ENCODE peak calls at places on chromosome 1, in nine cellular contexts. X, N, G, T, D, R, J, Q and V are unnamed samples.

GRCh38 chr1:214224605-214225354 is 56.2 kb upstream of the SMYD2 start:
- DNase-seq in R (no peak), T (no peak), N (no peak), G (peak; percentile 18), Q (peak; percentile 17), D (peak; percentile 9), J (no peak), X (no peak), V (no peak)

GRCh38 chr1:75503221-75503974 is 107.5 kb downstream of the SLC44A5 start:
- DNase-seq in Q (no peak), R (no peak), X (no peak), D (no peak), N (no peak), G (no peak), T (peak; percentile 6), J (no peak), V (no peak)

GRCh38 chr1:55813619-55814018 is 598.5 kb upstream of the USP24 start:
- DNase-seq in D (no peak), R (no peak), J (no peak), T (peak; percentile 73), N (no peak), G (no peak), Q (peak; percentile 27), X (no peak), V (peak; percentile 78)

GRCh38 chr1:54246097-54246721 is 46.2 kb downstream of the MRPL37 start:
- DNase-seq in Q (no peak), X (no peak), N (no peak), R (no peak), D (no peak), G (no peak), J (no peak), T (no peak), V (no peak)

GRCh38 chr1:98420376-98421097 is 241.0 kb upstream of the SNX7 start:
- DNase-seq in J (no peak), R (no peak), Q (no peak), N (no peak), X (no peak), D (no peak), G (no peak), T (peak; percentile 37), V (no peak)

GRCh38 chr1:81920245-81920740 is 119.6 kb downstream of the ADGRL2 start:
- DNase-seq in N (no peak), X (no peak), J (no peak), T (peak; percentile 56), R (peak; percentile 61), Q (peak; percentile 17), G (peak; percentile 39), D (peak; percentile 17), V (peak; percentile 20)

GRCh38 chr1:47434051-47434842 is 3.6 kb upstream of the FOXD2 start:
- DNase-seq in G (peak; percentile 47), Q (peak; percentile 65), D (no peak), T (peak; percentile 28), R (no peak), X (no peak), J (no peak), N (no peak), V (peak; percentile 32)

GRCh38 chr1:92277105-92277504 is 21.7 kb downstream of the GLMN start:
- DNase-seq in R (no peak), D (peak; percentile 44), G (no peak), J (no peak), N (no peak), T (no peak), X (no peak), Q (no peak), V (no peak)

GRCh38 chr1:6118415-6118814 is 61.7 kb downstream of the CHD5 start:
- DNase-seq in R (no peak), T (peak; percentile 23), N (no peak), J (no peak), X (no peak), Q (no peak), D (peak; percentile 53), G (no peak), V (no peak)

GRCh38 chr1:40932004-40932403 is 47.5 kb upstream of the CTPS1 start:
- DNase-seq in N (no peak), X (no peak), R (no peak), G (no peak), J (no peak), Q (no peak), T (no peak), D (no peak), V (no peak)

GRCh38 chr1:18407166-18408045 is 73.3 kb upstream of the KLHDC7A start:
- DNase-seq in T (no peak), R (no peak), D (no peak), G (peak; percentile 41), X (no peak), N (no peak), Q (no peak), J (no peak), V (no peak)

GRCh38 chr1:151535326-151536271 is 4.5 kb upstream of the TUFT1 start:
- DNase-seq in G (no peak), T (no peak), Q (no peak), D (peak; percentile 32), J (no peak), N (no peak), X (no peak), R (no peak), V (no peak)

GRCh38 chr1:27405074-27405473 is 12.7 kb downstream of the GPR3 start:
- DNase-seq in G (peak; percentile 37), X (no peak), Q (peak; percentile 58), N (no peak), D (no peak), T (peak; percentile 32), R (no peak), J (no peak), V (no peak)

GRCh38 chr1:186884266-186884665 is 55.5 kb downstream of the PLA2G4A start:
- DNase-seq in X (no peak), T (no peak), Q (no peak), G (no peak), D (no peak), R (no peak), J (no peak), N (no peak), V (no peak)

GRCh38 chr1:22953392-22954141 is 19.1 kb downstream of the LACTBL1 start:
- DNase-seq in J (no peak), G (no peak), N (no peak), X (no peak), D (no peak), R (no peak), T (no peak), Q (no peak), V (no peak)

GRCh38 chr1:117084231-117084630 is 24.1 kb downstream of the TTF2 start:
- DNase-seq in G (no peak), D (no peak), X (no peak), T (no peak), J (no peak), Q (no peak), N (no peak), R (no peak), V (no peak)

GRCh38 chr1:181152892-181153633 is 64.6 kb downstream of the IER5 start:
- DNase-seq in Q (peak; percentile 86), G (peak; percentile 24), T (no peak), D (no peak), R (peak; percentile 56), N (no peak), J (no peak), X (no peak), V (no peak)